ENCODE peak calls at places on chromosomes 1 and 21, in seven cellular contexts. L, E, R, I, S, H and F are unnamed samples.

GRCh38 chr1:180962178-180962577 is 49.5 kb downstream of the KIAA1614 start:
- DNase-seq in L (no peak), E (no peak), R (no peak), I (no peak), S (no peak), H (no peak), F (no peak)

GRCh38 chr21:25025596-25025995 is 581.7 kb downstream of the MRPL39 start:
- DNase-seq in L (no peak), E (no peak), R (no peak), I (no peak), S (no peak), H (no peak), F (no peak)

GRCh38 chr1:36706416-36706815 is 223.7 kb upstream of the CSF3R start:
- DNase-seq in L (no peak), E (no peak), R (no peak), I (no peak), S (no peak), H (no peak), F (no peak)

GRCh38 chr21:33478858-33479678 is 706 bp downstream of the TMEM50B start:
- DNase-seq in L (no peak), E (peak; percentile 24), R (no peak), I (peak; percentile 26), S (peak; percentile 26), H (no peak), F (peak; percentile 73)

GRCh38 chr1:27672750-27673112 is 739 bp upstream of the IFI6 start:
- DNase-seq in L (no peak), E (no peak), R (no peak), I (no peak), S (no peak), H (no peak), F (peak; percentile 37)

GRCh38 chr1:35931424-35932157 is 686 bp downstream of the AGO3 start:
- DNase-seq in L (no peak), E (no peak), R (no peak), I (no peak), S (no peak), H (no peak), F (no peak)

GRCh38 chr1:7988576-7988975 is 27.1 kb downstream of the PARK7 start:
- DNase-seq in L (no peak), E (no peak), R (no peak), I (no peak), S (no peak), H (no peak), F (no peak)

GRCh38 chr1:30410153-30410851 is 313.1 kb downstream of the MATN1 start:
- DNase-seq in L (no peak), E (no peak), R (no peak), I (peak; percentile 7), S (peak; percentile 8), H (no peak), F (peak; percentile 3)

GRCh38 chr1:44808063-44808937 is at the start of gene BTBD19:
- DNase-seq in L (peak; percentile 66), E (peak; percentile 39), R (no peak), I (peak; percentile 78), S (peak; percentile 49), H (no peak), F (peak; percentile 93)

GRCh38 chr1:162704673-162705424 is 72.6 kb downstream of the DDR2 start:
- DNase-seq in L (no peak), E (no peak), R (no peak), I (no peak), S (no peak), H (no peak), F (no peak)

GRCh38 chr1:46473991-46474390 is 15.6 kb upstream of the DMBX1 start:
- DNase-seq in L (no peak), E (no peak), R (no peak), I (no peak), S (no peak), H (no peak), F (no peak)

GRCh38 chr1:10152709-10153284 is 57.6 kb upstream of the KIF1B start:
- DNase-seq in L (no peak), E (no peak), R (no peak), I (peak; percentile 29), S (no peak), H (no peak), F (peak; percentile 70)

GRCh38 chr1:204073837-204074273 is 940 bp downstream of the SOX13 start:
- DNase-seq in L (no peak), E (no peak), R (no peak), I (no peak), S (no peak), H (no peak), F (no peak)

GRCh38 chr1:26360051-26360806 is 6.3 kb upstream of the CRYBG2 start:
- DNase-seq in L (no peak), E (peak; percentile 32), R (no peak), I (no peak), S (peak; percentile 54), H (no peak), F (no peak)

GRCh38 chr1:162996261-162996660 is 72.9 kb upstream of the RGS4 start:
- DNase-seq in L (no peak), E (no peak), R (no peak), I (no peak), S (no peak), H (no peak), F (no peak)

GRCh38 chr1:234549447-234550021 is 60.4 kb downstream of the IRF2BP2 start:
- DNase-seq in L (no peak), E (no peak), R (no peak), I (no peak), S (no peak), H (no peak), F (no peak)

GRCh38 chr1:104466068-104466467 is 716.4 kb downstream of the AMY1C start:
- DNase-seq in L (no peak), E (no peak), R (no peak), I (no peak), S (no peak), H (no peak), F (no peak)

GRCh38 chr1:3321559-3322439 is 132.7 kb upstream of the ARHGEF16 start:
- DNase-seq in L (no peak), E (no peak), R (no peak), I (no peak), S (no peak), H (no peak), F (no peak)

GRCh38 chr1:30904962-30905335 is 3.6 kb downstream of the SDC3 start:
- DNase-seq in L (no peak), E (no peak), R (no peak), I (no peak), S (no peak), H (no peak), F (no peak)

GRCh38 chr1:180230791-180231505 is 884 bp downstream of the LHX4 start:
- DNase-seq in L (no peak), E (no peak), R (no peak), I (no peak), S (no peak), H (no peak), F (peak; percentile 74)

GRCh38 chr1:227897704-227898438 is 49.9 kb downstream of the WNT9A start:
- DNase-seq in L (no peak), E (no peak), R (no peak), I (no peak), S (no peak), H (no peak), F (no peak)

GRCh38 chr1:42162181-42162580 is 2.4 kb downstream of the GUCA2A start:
- DNase-seq in L (no peak), E (no peak), R (no peak), I (no peak), S (no peak), H (no peak), F (no peak)

GRCh38 chr21:35172231-35172630 is 123.1 kb upstream of the RUNX1 start:
- DNase-seq in L (no peak), E (peak; percentile 14), R (no peak), I (no peak), S (no peak), H (no peak), F (no peak)

GRCh38 chr1:204583909-204584632 is 67.9 kb downstream of the MDM4 start:
- DNase-seq in L (no peak), E (no peak), R (no peak), I (peak; percentile 40), S (no peak), H (no peak), F (no peak)

GRCh38 chr1:12518956-12519707 is 98.9 kb downstream of the DHRS3 start:
- DNase-seq in L (no peak), E (no peak), R (no peak), I (no peak), S (no peak), H (no peak), F (peak; percentile 80)

GRCh38 chr1:15617874-15618684 is 821 bp downstream of the DDI2 start:
- DNase-seq in L (no peak), E (peak; percentile 14), R (no peak), I (no peak), S (peak; percentile 29), H (no peak), F (peak; percentile 24)

GRCh38 chr1:162219461-162219860 is 150.0 kb downstream of the NOS1AP start:
- DNase-seq in L (no peak), E (no peak), R (no peak), I (no peak), S (no peak), H (no peak), F (no peak)

GRCh38 chr1:87314101-87314500 is 14.6 kb upstream of the LMO4 start:
- DNase-seq in L (no peak), E (no peak), R (no peak), I (no peak), S (no peak), H (no peak), F (no peak)

GRCh38 chr1:45643978-45644377 is 20.1 kb upstream of the CCDC17 start:
- DNase-seq in L (no peak), E (no peak), R (no peak), I (no peak), S (no peak), H (no peak), F (no peak)

GRCh38 chr1:206856674-206857464 is 8.6 kb upstream of the IL20 start:
- DNase-seq in L (no peak), E (peak; percentile 7), R (no peak), I (no peak), S (no peak), H (no peak), F (no peak)

GRCh38 chr1:113976609-113977278 is 2.5 kb upstream of the OLFML3 start:
- DNase-seq in L (no peak), E (no peak), R (no peak), I (no peak), S (no peak), H (no peak), F (peak; percentile 60)

GRCh38 chr21:39681845-39682244 is 63.1 kb upstream of the IGSF5 start:
- DNase-seq in L (no peak), E (no peak), R (no peak), I (no peak), S (no peak), H (no peak), F (no peak)

GRCh38 chr1:81118550-81118949 is 682.2 kb upstream of the ADGRL2 start:
- DNase-seq in L (no peak), E (no peak), R (no peak), I (no peak), S (no peak), H (no peak), F (no peak)

GRCh38 chr21:42187976-42188653 is 30.8 kb upstream of the ABCG1 start:
- DNase-seq in L (no peak), E (peak; percentile 83), R (peak; percentile 62), I (peak; percentile 55), S (no peak), H (no peak), F (no peak)

GRCh38 chr1:46488343-46489168 is 1.1 kb upstream of the DMBX1 start:
- DNase-seq in L (no peak), E (no peak), R (no peak), I (no peak), S (no peak), H (no peak), F (peak; percentile 38)

GRCh38 chr1:212040629-212041028 is 5.1 kb downstream of the DTL start:
- DNase-seq in L (no peak), E (no peak), R (no peak), I (no peak), S (no peak), H (no peak), F (no peak)